ENCODE peak calls at places on chromosome 10, in ten cellular contexts. H, R, G, T, Z, X, S, I, P and N are unnamed samples.

GRCh38 chr10:118408145-118408544 is 66.0 kb upstream of the FAM204A start:
- DNase-seq in H (no peak), R (no peak), G (no peak), T (no peak), Z (no peak), X (no peak), S (no peak), I (no peak), P (no peak), N (no peak)

GRCh38 chr10:13913890-13914289 is 327.1 kb downstream of the PRPF18 start:
- DNase-seq in H (no peak), R (no peak), G (no peak), T (no peak), Z (no peak), X (no peak), S (no peak), I (no peak), P (no peak), N (no peak)

GRCh38 chr10:131832056-131832685 is 68.6 kb upstream of the PPP2R2D start:
- DNase-seq in H (no peak), R (no peak), G (no peak), T (no peak), Z (no peak), X (no peak), S (no peak), I (no peak), P (no peak), N (no peak)

GRCh38 chr10:109778993-109779392 is 144.3 kb downstream of the XPNPEP1 start:
- DNase-seq in H (no peak), R (no peak), G (no peak), T (no peak), Z (no peak), X (no peak), S (no peak), I (no peak), P (no peak), N (no peak)

GRCh38 chr10:7606977-7607404 is 59.8 kb downstream of the ITIH5 start:
- DNase-seq in H (no peak), R (no peak), G (no peak), T (no peak), Z (no peak), X (no peak), S (peak), I (no peak), P (no peak), N (no peak)

GRCh38 chr10:117226813-117227451 is 14.0 kb upstream of the SLC18A2 start:
- DNase-seq in H (no peak), R (no peak), G (no peak), T (no peak), Z (no peak), X (no peak), S (peak), I (no peak), P (no peak), N (no peak)

GRCh38 chr10:100934084-100934659 is 21.4 kb downstream of the SLF2 start:
- DNase-seq in H (no peak), R (no peak), G (no peak), T (no peak), Z (no peak), X (no peak), S (peak), I (no peak), P (no peak), N (no peak)

GRCh38 chr10:114376523-114376922 is 27.8 kb downstream of the AFAP1L2 start:
- DNase-seq in H (no peak), R (no peak), G (no peak), T (no peak), Z (no peak), X (no peak), S (no peak), I (no peak), P (no peak), N (no peak)

GRCh38 chr10:132703305-132704007 is 82.5 kb downstream of the NKX6-2 start:
- DNase-seq in H (no peak), R (no peak), G (no peak), T (peak), Z (no peak), X (no peak), S (no peak), I (no peak), P (no peak), N (no peak)

GRCh38 chr10:59706851-59707797 is 2.5 kb downstream of the SLC16A9 start:
- DNase-seq in H (no peak), R (no peak), G (no peak), T (no peak), Z (no peak), X (no peak), S (no peak), I (no peak), P (no peak), N (no peak)

GRCh38 chr10:3887885-3888476 is 103.0 kb upstream of the KLF6 start:
- DNase-seq in H (no peak), R (no peak), G (peak), T (no peak), Z (peak), X (peak), S (peak), I (no peak), P (no peak), N (no peak)

GRCh38 chr10:79444243-79445119 is 943 bp downstream of the ZCCHC24 start:
- DNase-seq in H (peak), R (peak), G (peak), T (peak), Z (no peak), X (peak), S (peak), I (peak), P (peak), N (peak)

GRCh38 chr10:99709480-99710229 is 22.3 kb downstream of the COX15 start:
- DNase-seq in H (no peak), R (no peak), G (peak), T (no peak), Z (no peak), X (no peak), S (peak), I (no peak), P (no peak), N (no peak)

GRCh38 chr10:77392851-77393250 is 244.8 kb downstream of the KCNMA1 start:
- DNase-seq in H (no peak), R (peak), G (no peak), T (no peak), Z (peak), X (no peak), S (peak), I (peak), P (peak), N (no peak)

GRCh38 chr10:44330431-44330830 is 54.5 kb downstream of the CXCL12 start:
- DNase-seq in H (no peak), R (no peak), G (no peak), T (no peak), Z (no peak), X (no peak), S (no peak), I (no peak), P (no peak), N (no peak)

GRCh38 chr10:95500097-95500496 is 61.1 kb downstream of the SORBS1 start:
- DNase-seq in H (no peak), R (no peak), G (no peak), T (no peak), Z (no peak), X (no peak), S (no peak), I (no peak), P (no peak), N (no peak)

GRCh38 chr10:108392286-108392685 is 1227.8 kb upstream of the SORCS1 start:
- DNase-seq in H (no peak), R (no peak), G (no peak), T (no peak), Z (no peak), X (no peak), S (peak), I (no peak), P (no peak), N (no peak)

GRCh38 chr10:68543004-68543918 is 15.9 kb upstream of the SLC25A16 start:
- DNase-seq in H (no peak), R (no peak), G (no peak), T (no peak), Z (no peak), X (no peak), S (peak), I (no peak), P (no peak), N (no peak)

GRCh38 chr10:22029450-22030236 is 26.1 kb upstream of the DNAJC1 start:
- DNase-seq in H (no peak), R (no peak), G (no peak), T (no peak), Z (no peak), X (no peak), S (no peak), I (no peak), P (no peak), N (no peak)

GRCh38 chr10:15237351-15237750 is 68.9 kb upstream of the NMT2 start:
- DNase-seq in H (no peak), R (no peak), G (no peak), T (no peak), Z (peak), X (no peak), S (peak), I (no peak), P (no peak), N (peak)

GRCh38 chr10:119470920-119471702 is 71.4 kb downstream of the RGS10 start:
- DNase-seq in H (no peak), R (no peak), G (no peak), T (no peak), Z (no peak), X (no peak), S (no peak), I (no peak), P (no peak), N (no peak)

GRCh38 chr10:117924820-117925219 is 121.9 kb downstream of the RAB11FIP2 start:
- DNase-seq in H (no peak), R (no peak), G (no peak), T (no peak), Z (no peak), X (no peak), S (no peak), I (no peak), P (no peak), N (no peak)

GRCh38 chr10:126421745-126422144 is 33.5 kb upstream of the ADAM12 start:
- DNase-seq in H (no peak), R (no peak), G (no peak), T (no peak), Z (peak), X (no peak), S (peak), I (no peak), P (peak), N (peak)

GRCh38 chr10:114328278-114328812 is 76.0 kb downstream of the AFAP1L2 start:
- DNase-seq in H (no peak), R (no peak), G (no peak), T (peak), Z (no peak), X (no peak), S (no peak), I (no peak), P (no peak), N (no peak)

GRCh38 chr10:132469197-132469942 is 68.2 kb upstream of the INPP5A start:
- DNase-seq in H (no peak), R (peak), G (no peak), T (peak), Z (no peak), X (no peak), S (no peak), I (no peak), P (no peak), N (no peak)

GRCh38 chr10:100614416-100614815 is 78.7 kb downstream of the HIF1AN start:
- DNase-seq in H (no peak), R (no peak), G (no peak), T (no peak), Z (no peak), X (no peak), S (no peak), I (no peak), P (no peak), N (no peak)

GRCh38 chr10:108582387-108582786 is 1340.9 kb downstream of the XPNPEP1 start:
- DNase-seq in H (no peak), R (no peak), G (no peak), T (no peak), Z (no peak), X (no peak), S (peak), I (no peak), P (no peak), N (no peak)

GRCh38 chr10:16950686-16951681 is 133.8 kb upstream of the RSU1 start:
- DNase-seq in H (no peak), R (no peak), G (peak), T (no peak), Z (no peak), X (no peak), S (peak), I (no peak), P (peak), N (no peak)

GRCh38 chr10:114634607-114634974 is 23.5 kb downstream of the ABLIM1 start:
- DNase-seq in H (no peak), R (no peak), G (no peak), T (peak), Z (peak), X (no peak), S (peak), I (no peak), P (peak), N (peak)

GRCh38 chr10:96830511-96831199 is 1.4 kb upstream of the LCOR start:
- DNase-seq in H (peak), R (peak), G (peak), T (peak), Z (peak), X (peak), S (peak), I (peak), P (peak), N (no peak)

GRCh38 chr10:118342638-118343020 is 505 bp upstream of the FAM204A start:
- DNase-seq in H (no peak), R (no peak), G (no peak), T (no peak), Z (no peak), X (no peak), S (no peak), I (no peak), P (no peak), N (no peak)

GRCh38 chr10:14244147-14244546 is 86.6 kb downstream of the FRMD4A start:
- DNase-seq in H (no peak), R (no peak), G (no peak), T (no peak), Z (no peak), X (no peak), S (no peak), I (no peak), P (no peak), N (no peak)

GRCh38 chr10:78894089-78894840 is 174.5 kb upstream of the ZMIZ1 start:
- DNase-seq in H (no peak), R (no peak), G (no peak), T (no peak), Z (no peak), X (no peak), S (no peak), I (no peak), P (no peak), N (no peak)

GRCh38 chr10:112379635-112380296 is 5.8 kb downstream of the ACSL5 start:
- DNase-seq in H (no peak), R (no peak), G (no peak), T (no peak), Z (no peak), X (no peak), S (peak), I (no peak), P (no peak), N (no peak)

GRCh38 chr10:126921974-126922525 is 16.8 kb downstream of the DOCK1 start:
- DNase-seq in H (no peak), R (no peak), G (no peak), T (no peak), Z (peak), X (no peak), S (peak), I (no peak), P (no peak), N (no peak)

GRCh38 chr10:96714031-96714590 is 6.2 kb downstream of the PIK3AP1 start:
- DNase-seq in H (no peak), R (no peak), G (no peak), T (no peak), Z (no peak), X (no peak), S (peak), I (no peak), P (no peak), N (no peak)

GRCh38 chr10:23439452-23439919 is 611 bp downstream of the OTUD1 start:
- DNase-seq in H (peak), R (no peak), G (no peak), T (peak), Z (no peak), X (no peak), S (no peak), I (no peak), P (no peak), N (no peak)